ENCODE peak calls at places on chromosomes 1 and 21, in four cellular contexts. Q, H, F and C are unnamed samples.

GRCh38 chr1:23449306-23449705 is 24.8 kb upstream of the TCEA3 start:
- DNase-seq in Q (no peak), H (no peak), F (no peak), C (no peak)

GRCh38 chr1:202302166-202302565 is 39.6 kb downstream of the UBE2T start:
- DNase-seq in H (no peak), Q (no peak), F (no peak), C (no peak)

GRCh38 chr21:34986561-34987533 is 62.3 kb downstream of the RUNX1 start:
- DNase-seq in Q (no peak), H (peak; percentile 98), F (no peak), C (no peak)

GRCh38 chr1:98557808-98558390 is 103.6 kb upstream of the SNX7 start:
- DNase-seq in Q (no peak), F (no peak), H (peak; percentile 33), C (no peak)

GRCh38 chr1:177306981-177307380 is 136.2 kb downstream of the BRINP2 start:
- DNase-seq in F (no peak), H (peak; percentile 12), Q (no peak), C (no peak)

GRCh38 chr1:23611601-23612327 is 52.5 kb upstream of the ID3 start:
- DNase-seq in Q (no peak), H (no peak), F (no peak), C (no peak)

GRCh38 chr1:156104065-156104810 is 10.3 kb upstream of the LMNA start:
- DNase-seq in Q (peak; percentile 87), H (peak; percentile 75), F (peak; percentile 79), C (peak; percentile 85)

GRCh38 chr1:187244623-187245022 is 415.9 kb downstream of the PLA2G4A start:
- DNase-seq in Q (no peak), F (no peak), H (peak; percentile 33), C (no peak)

GRCh38 chr1:94884101-94884875 is 42.6 kb downstream of the CNN3 start:
- DNase-seq in F (no peak), H (peak; percentile 78), Q (no peak), C (no peak)

GRCh38 chr21:15638856-15639549 is 90.8 kb upstream of the USP25 start:
- DNase-seq in Q (peak; percentile 36), F (no peak), H (peak; percentile 50), C (peak; percentile 81)

GRCh38 chr1:39569034-39569433 is 7.6 kb downstream of the PABPC4 start:
- DNase-seq in F (no peak), H (no peak), Q (no peak), C (no peak)

GRCh38 chr1:175968486-175969182 is 225.2 kb upstream of the TNR start:
- DNase-seq in H (peak; percentile 66), F (no peak), Q (no peak), C (no peak)

GRCh38 chr1:234631721-234632125 is 21.7 kb upstream of the IRF2BP2 start:
- DNase-seq in Q (no peak), H (peak; percentile 95), F (no peak), C (no peak)

GRCh38 chr1:228072658-228073043 is 9.9 kb upstream of the ARF1 start:
- DNase-seq in H (no peak), Q (no peak), F (no peak), C (no peak)

GRCh38 chr1:209076688-209077087 is 506.8 kb upstream of the CAMK1G start:
- DNase-seq in F (peak; percentile 10), H (peak; percentile 12), Q (no peak), C (no peak)

GRCh38 chr1:161388639-161389038 is 21.0 kb upstream of the CFAP126 start:
- DNase-seq in F (no peak), H (no peak), Q (no peak), C (no peak)

GRCh38 chr21:46022551-46023107 is 41.1 kb downstream of the COL6A1 start:
- DNase-seq in H (no peak), F (no peak), Q (no peak), C (no peak)

GRCh38 chr1:109947582-109948284 is 36.8 kb upstream of the AHCYL1 start:
- DNase-seq in H (no peak), Q (no peak), F (no peak), C (no peak)

GRCh38 chr1:230681599-230681998 is 32.3 kb downstream of the AGT start:
- DNase-seq in H (peak; percentile 85), Q (no peak), F (no peak), C (no peak)

DNA sequence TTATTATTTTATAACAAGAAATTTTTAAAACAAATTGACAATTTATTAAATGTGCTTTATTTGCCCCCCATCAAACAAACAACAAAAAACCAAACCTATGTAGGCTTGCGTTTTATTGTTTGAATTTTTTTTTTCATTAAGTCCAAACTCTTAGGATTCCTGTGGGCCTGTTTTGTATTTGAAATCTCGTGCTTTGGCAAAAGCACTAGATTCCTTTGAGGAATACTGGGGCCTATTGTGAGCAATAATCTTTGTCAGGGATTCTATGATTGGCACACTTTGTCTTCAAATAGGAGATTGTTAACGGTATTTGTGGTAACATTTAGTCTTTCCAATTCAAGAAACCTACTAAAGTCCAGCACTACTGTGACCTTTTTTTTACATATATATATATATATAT is 70.2 kb upstream of the GREM2 start:
- DNase-seq in Q (no peak), F (no peak), H (no peak), C (no peak)
- TF ChIP-seq CTCF in Q (no peak), F (no peak), H (no peak), C (no peak)

GRCh38 chr1:184284900-184285299 is 101.9 kb upstream of the C1orf21 start:
- DNase-seq in Q (no peak), F (no peak), H (no peak), C (no peak)

GRCh38 chr1:184289825-184290550 is 96.8 kb upstream of the C1orf21 start:
- DNase-seq in Q (no peak), F (no peak), H (no peak), C (no peak)

GRCh38 chr1:184287001-184287400 is 99.8 kb upstream of the C1orf21 start:
- DNase-seq in H (peak; percentile 36), F (no peak), Q (no peak), C (no peak)

GRCh38 chr1:184285401-184286087 is 101.3 kb upstream of the C1orf21 start:
- DNase-seq in Q (no peak), F (no peak), H (no peak), C (no peak)

GRCh38 chr1:184283999-184284398 is 102.8 kb upstream of the C1orf21 start:
- DNase-seq in Q (no peak), H (peak; percentile 77), F (peak; percentile 45), C (no peak)
- H3K27ac ChIP-seq in Q (no peak overlapping the region), H (no peak overlapping the region), F (peak overlapping the region; percentile 64), C (peak overlapping the region; percentile 2)

DNA sequence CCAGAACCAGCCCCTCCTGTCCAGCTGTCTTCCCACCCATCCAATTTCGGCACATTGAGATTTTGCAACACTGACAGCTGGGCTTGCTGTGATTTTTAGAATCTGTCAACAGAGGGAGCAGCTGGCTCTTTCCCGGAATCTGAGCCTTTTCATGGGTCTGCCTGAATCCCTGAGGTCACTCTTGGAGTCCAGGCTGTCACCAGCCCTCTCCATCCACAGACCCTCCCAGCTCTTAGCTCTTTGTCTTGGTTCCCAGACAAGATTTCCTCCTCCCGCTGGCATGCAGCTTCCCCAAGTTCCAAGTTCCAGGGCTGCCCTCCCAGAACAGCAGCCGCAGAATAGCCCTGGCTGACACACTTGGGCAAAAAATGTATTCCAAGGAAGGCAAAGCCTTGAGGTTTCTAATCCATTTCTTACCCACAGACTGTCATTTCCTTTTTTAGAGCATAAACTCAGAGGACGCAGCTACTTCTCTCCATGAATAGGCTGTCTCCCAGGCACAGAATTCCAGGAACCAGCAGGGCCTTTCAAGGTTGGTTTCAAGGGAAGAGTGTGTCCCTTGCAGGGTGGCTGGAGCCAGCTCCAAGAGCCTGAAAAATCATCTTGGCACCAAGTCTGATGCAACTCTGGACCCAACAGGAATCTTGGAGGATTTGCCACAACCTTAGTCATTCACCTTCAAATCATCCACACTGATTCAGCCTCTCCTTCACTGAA is 7.1 kb upstream of the TMEM61 start:
- DNase-seq in F (no peak), Q (no peak), H (peak; percentile 59), C (no peak)
- TF ChIP-seq CTCF in F (peak; percentile 14), Q (no peak), H (peak; percentile 67), C (peak; percentile 27)

GRCh38 chr1:214101828-214102227 is 114.1 kb downstream of the PROX1 start:
- DNase-seq in F (no peak), Q (no peak), H (no peak), C (no peak)
- H3K27ac ChIP-seq in F (no peak overlapping the region), Q (no peak overlapping the region), H (no peak overlapping the region), C (no peak overlapping the region)

GRCh38 chr1:7175507-7175906 is 390.3 kb downstream of the CAMTA1 start:
- DNase-seq in Q (no peak), F (no peak), H (no peak), C (no peak)

GRCh38 chr1:7177021-7177420 is 391.8 kb downstream of the CAMTA1 start:
- DNase-seq in H (no peak), F (no peak), Q (no peak), C (no peak)

GRCh38 chr1:7174980-7175379 is 389.7 kb downstream of the CAMTA1 start:
- DNase-seq in H (no peak), F (no peak), Q (no peak), C (no peak)

GRCh38 chr1:7178741-7179140 is 393.5 kb downstream of the CAMTA1 start:
- DNase-seq in Q (no peak), F (no peak), H (no peak), C (no peak)

DNA sequence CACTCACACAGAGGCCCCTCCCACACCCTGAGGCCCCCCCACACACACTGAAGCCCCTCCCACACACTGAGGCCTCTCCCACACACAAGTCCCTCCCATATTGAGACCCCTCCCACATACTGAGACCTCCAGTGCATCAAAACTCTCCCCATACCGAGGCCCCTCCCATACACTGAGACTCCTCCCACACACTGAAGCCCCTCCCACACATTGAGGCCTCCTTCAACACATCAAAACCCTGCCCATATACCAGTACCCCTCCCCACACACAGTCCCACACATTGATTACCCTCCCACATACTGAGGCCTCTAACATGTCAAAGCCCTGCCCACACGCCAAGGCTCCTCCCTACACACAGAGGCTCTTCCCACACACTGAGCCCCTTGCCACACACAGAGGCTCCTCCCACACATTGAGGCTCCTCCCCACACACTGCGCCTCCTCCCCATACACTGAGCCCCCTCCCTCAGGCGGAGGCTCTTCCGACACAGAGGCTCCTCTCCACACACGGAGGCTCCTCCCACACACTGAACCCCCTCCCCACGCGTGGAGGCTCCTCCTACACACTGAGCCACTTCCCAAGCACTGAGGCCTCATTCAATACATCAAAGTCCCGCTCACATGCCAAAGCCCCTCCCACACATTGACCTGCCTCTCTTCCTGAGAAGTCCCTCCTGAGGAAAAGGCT is 392.3 kb downstream of the CAMTA1 start:
- DNase-seq in F (no peak), Q (no peak), H (no peak), C (no peak)
- TF ChIP-seq CTCF in F (no peak), Q (no peak), H (no peak), C (no peak)